ENCODE peak calls at places on chromosomes 13 and 19, in six cellular contexts. P, F, T, Q, U and L are unnamed samples.

GRCh38 chr13:51549050-51549449 is 35.2 kb upstream of the WDFY2 start:
- DNase-seq in F (no peak), Q (no peak), T (no peak), P (peak; percentile 45), U (no peak), L (no peak)

GRCh38 chr19:46225558-46226004 is 4.0 kb upstream of the IGFL1 start:
- DNase-seq in U (peak; percentile 44), Q (no peak), F (no peak), P (no peak), T (no peak), L (no peak)

GRCh38 chr19:53877361-53877766 is 4.6 kb upstream of the PRKCG start:
- DNase-seq in P (no peak), Q (no peak), U (peak; percentile 34), T (no peak), F (no peak), L (no peak)

GRCh38 chr19:4851551-4852290 is 15.7 kb downstream of the PLIN3 start:
- DNase-seq in T (peak; percentile 87), Q (no peak), F (no peak), U (peak; percentile 85), P (peak; percentile 76), L (no peak)

GRCh38 chr19:14450168-14450874 is 17.2 kb downstream of the PKN1 start:
- DNase-seq in U (peak; percentile 98), T (no peak), P (peak; percentile 99), Q (no peak), F (no peak), L (no peak)

GRCh38 chr19:32416749-32417469 is 11.3 kb downstream of the DPY19L3 start:
- DNase-seq in Q (no peak), P (no peak), F (no peak), U (no peak), T (no peak), L (no peak)

GRCh38 chr13:110340812-110341444 is 33.8 kb downstream of the COL4A2 start:
- DNase-seq in U (no peak), Q (peak; percentile 98), T (peak; percentile 88), P (no peak), F (no peak), L (no peak)

GRCh38 chr13:98123176-98123575 is 19.7 kb upstream of the FARP1 start:
- DNase-seq in P (no peak), F (no peak), U (no peak), T (no peak), Q (no peak), L (no peak)

GRCh38 chr19:17401628-17402027 is 3.8 kb downstream of the BST2 start:
- DNase-seq in P (no peak), T (no peak), U (no peak), F (no peak), Q (no peak), L (no peak)

GRCh38 chr13:110507678-110508381 is 53.7 kb downstream of the RAB20 start:
- DNase-seq in T (no peak), P (peak; percentile 27), U (no peak), Q (no peak), F (no peak), L (no peak)

GRCh38 chr19:7869910-7870511 is 4.2 kb downstream of the PRR36 start:
- DNase-seq in F (no peak), U (peak; percentile 96), T (peak; percentile 87), P (peak; percentile 70), Q (no peak), L (no peak)

GRCh38 chr13:111531505-111531904 is 211.1 kb downstream of the TEX29 start:
- DNase-seq in F (no peak), Q (no peak), P (no peak), U (no peak), T (no peak), L (no peak)

GRCh38 chr13:72255908-72256307 is 388.9 kb upstream of the DACH1 start:
- DNase-seq in P (no peak), F (no peak), Q (no peak), U (peak; percentile 82), T (no peak), L (no peak)

GRCh38 chr13:33178197-33178699 is 107.3 kb downstream of the STARD13 start:
- DNase-seq in F (no peak), U (no peak), Q (no peak), P (no peak), T (no peak), L (no peak)

GRCh38 chr13:103282571-103283450 is 216.6 kb upstream of the SLC10A2 start:
- DNase-seq in U (no peak), Q (no peak), P (no peak), T (no peak), F (no peak), L (no peak)

GRCh38 chr19:45705115-45705514 is 12.6 kb downstream of the QPCTL start:
- DNase-seq in Q (no peak), T (no peak), P (no peak), U (no peak), F (no peak), L (no peak)

GRCh38 chr13:64723735-64724134 is 2506.4 kb downstream of the PCDH9 start:
- DNase-seq in Q (no peak), T (no peak), U (peak; percentile 15), P (no peak), F (peak; percentile 81), L (no peak)

GRCh38 chr19:39502640-39503417 is 4.1 kb downstream of the DLL3 start:
- DNase-seq in T (no peak), F (peak; percentile 93), U (peak; percentile 94), P (peak; percentile 90), Q (no peak), L (no peak)

GRCh38 chr19:3607398-3608078 is 863 bp upstream of the TBXA2R start:
- DNase-seq in U (peak; percentile 81), T (peak; percentile 63), F (no peak), Q (no peak), P (peak; percentile 64), L (no peak)

GRCh38 chr19:36207605-36208252 is 6.7 kb downstream of the ZNF565 start:
- DNase-seq in T (no peak), F (no peak), U (no peak), Q (no peak), P (no peak), L (no peak)

GRCh38 chr13:92681239-92681638 is 545.4 kb upstream of the GPC6 start:
- DNase-seq in P (no peak), F (no peak), U (peak; percentile 44), T (no peak), Q (no peak), L (no peak)

GRCh38 chr13:110915874-110916670 is 1.2 kb upstream of the ANKRD10 start:
- DNase-seq in F (no peak), P (no peak), U (no peak), T (no peak), Q (no peak), L (no peak)

GRCh38 chr19:18109731-18110671 is 12.4 kb downstream of the MAST3 start:
- DNase-seq in T (no peak), U (peak; percentile 75), Q (no peak), P (peak; percentile 89), F (no peak), L (no peak)

GRCh38 chr19:54850930-54851329 is 687 bp downstream of the KIR3DL2 start:
- DNase-seq in F (no peak), Q (no peak), P (no peak), T (no peak), U (no peak), L (no peak)

GRCh38 chr19:33429891-33430673 is 56.6 kb downstream of the CEBPG start:
- DNase-seq in Q (no peak), P (no peak), U (no peak), T (peak; percentile 31), F (no peak), L (no peak)

GRCh38 chr13:113398963-113399754 is 35.2 kb upstream of the GRTP1 start:
- DNase-seq in U (no peak), T (no peak), Q (no peak), F (no peak), P (no peak), L (peak; percentile 60)

GRCh38 chr13:113390874-113391497 is 27.1 kb upstream of the GRTP1 start:
- DNase-seq in T (no peak), U (peak; percentile 74), P (no peak), Q (no peak), F (no peak), L (no peak)

GRCh38 chr13:113397606-113398425 is 33.9 kb upstream of the GRTP1 start:
- DNase-seq in F (no peak), U (no peak), Q (no peak), P (no peak), T (no peak), L (no peak)

GRCh38 chr13:113393226-113393571 is 29.3 kb upstream of the GRTP1 start:
- DNase-seq in F (no peak), Q (no peak), T (no peak), U (no peak), P (no peak), L (no peak)

GRCh38 chr13:113393572-113394503 is 29.9 kb upstream of the GRTP1 start:
- DNase-seq in F (no peak), T (no peak), P (peak; percentile 82), Q (no peak), U (peak; percentile 94), L (peak; percentile 80)
- TF ChIP-seq POLR2AphosphoS5 in F (no peak), T (no peak), P (no peak), Q (no peak), U (peak; percentile 44), L (no peak)

GRCh38 chr13:80083097-80083429 is 257.9 kb downstream of the SPRY2 start:
- DNase-seq in U (no peak), Q (no peak), F (no peak), T (no peak), P (no peak), L (no peak)

GRCh38 chr13:80082396-80083096 is 258.4 kb downstream of the SPRY2 start:
- DNase-seq in U (no peak), P (no peak), T (no peak), F (no peak), Q (no peak), L (no peak)

GRCh38 chr13:80083516-80084085 is 257.3 kb downstream of the SPRY2 start:
- DNase-seq in F (no peak), Q (no peak), U (no peak), P (no peak), T (no peak), L (no peak)

GRCh38 chr13:80086304-80086721 is 254.6 kb downstream of the SPRY2 start:
- DNase-seq in Q (no peak), P (no peak), F (peak; percentile 77), T (no peak), U (no peak), L (no peak)

GRCh38 chr13:80084086-80084676 is 256.7 kb downstream of the SPRY2 start:
- DNase-seq in U (peak; percentile 28), Q (no peak), F (peak; percentile 12), T (no peak), P (no peak), L (no peak)
- H3K4me3 ChIP-seq in U (no peak overlapping the region), Q (no peak overlapping the region), F (no peak overlapping the region), T (no peak overlapping the region), P (no peak overlapping the region), L (no peak overlapping the region)

GRCh38 chr13:75458696-75459422 is 23.1 kb downstream of the TBC1D4 start:
- DNase-seq in T (no peak), U (peak; percentile 40), F (no peak), Q (no peak), P (no peak), L (no peak)
- TF ChIP-seq POLR2AphosphoS5 in T (no peak), U (no peak), F (no peak), Q (no peak), P (no peak), L (no peak)

DNA sequence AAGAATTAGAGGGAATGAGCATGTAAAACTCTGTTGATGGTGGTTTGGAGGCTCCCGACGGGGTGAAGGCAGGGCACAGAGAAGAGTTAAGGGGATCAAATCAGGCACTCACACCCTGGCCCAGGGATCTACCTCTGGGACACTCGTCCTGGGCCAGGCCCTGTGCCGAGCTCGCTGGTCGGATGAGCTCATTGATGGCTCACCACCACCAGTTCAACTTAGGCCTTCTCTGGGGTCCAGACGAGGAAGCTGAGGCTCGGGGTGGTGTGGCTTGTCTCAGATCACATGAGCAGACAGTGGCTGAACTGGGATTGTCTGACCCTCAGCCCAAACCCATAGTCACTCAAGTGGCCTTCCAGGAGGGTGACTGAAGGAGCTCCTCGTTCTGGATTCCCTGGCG is 1.6 kb downstream of the NACC1 start:
- DNase-seq in F (no peak), P (no peak), T (no peak), U (no peak), Q (no peak), L (no peak)
- H3K4me3 ChIP-seq in F (peak overlapping the region; percentile 76), P (peak overlapping the region; percentile 99), T (peak overlapping the region; percentile 83), U (peak overlapping the region; percentile 96), Q (peak overlapping the region; percentile 67), L (peak overlapping the region; percentile 99)